ENCODE peak calls at places on chromosomes 3 and 15, in six cellular contexts. K, N, A, C, Z and H are unnamed samples.

GRCh38 chr15:92606126-92606835 is 49.3 kb downstream of the FAM174B start:
- DNase-seq in K (no peak), N (no peak), A (no peak), C (no peak), Z (no peak), H (no peak)

GRCh38 chr3:38109580-38110313 is 27.2 kb downstream of the ACAA1 start:
- DNase-seq in K (no peak), N (no peak), A (no peak), C (no peak), Z (no peak), H (no peak)

GRCh38 chr3:65572175-65572777 is 466.4 kb downstream of the MAGI1 start:
- DNase-seq in K (no peak), N (no peak), A (no peak), C (no peak), Z (no peak), H (no peak)

GRCh38 chr15:58517682-58518525 is 86.1 kb downstream of the LIPC start:
- DNase-seq in K (peak), N (no peak), A (no peak), C (no peak), Z (no peak), H (no peak)

GRCh38 chr15:61051570-61052031 is 177.5 kb downstream of the RORA start:
- DNase-seq in K (no peak), N (peak), A (no peak), C (peak), Z (peak), H (peak)

GRCh38 chr3:70832035-70832795 is 519.8 kb upstream of the MDFIC2 start:
- DNase-seq in K (no peak), N (peak), A (no peak), C (peak), Z (peak), H (peak)

GRCh38 chr3:46849686-46850467 is 13.4 kb downstream of the MYL3 start:
- DNase-seq in K (no peak), N (no peak), A (no peak), C (no peak), Z (no peak), H (no peak)

GRCh38 chr15:56969265-56969895 is 50.9 kb downstream of the TCF12 start:
- DNase-seq in K (no peak), N (no peak), A (no peak), C (no peak), Z (no peak), H (no peak)

GRCh38 chr3:46538803-46539442 is 27.2 kb downstream of the LRRC2 start:
- DNase-seq in K (peak), N (peak), A (no peak), C (peak), Z (peak), H (peak)

GRCh38 chr3:46368569-46368968 is 2.2 kb upstream of the CCR5 start:
- DNase-seq in K (peak), N (no peak), A (no peak), C (peak), Z (no peak), H (peak)

GRCh38 chr3:178676942-178677606 is 140.8 kb downstream of the KCNMB2 start:
- DNase-seq in K (no peak), N (no peak), A (no peak), C (no peak), Z (no peak), H (no peak)

GRCh38 chr3:54123538-54124196 is 1.3 kb downstream of the CACNA2D3 start:
- DNase-seq in K (no peak), N (no peak), A (no peak), C (peak), Z (no peak), H (no peak)

GRCh38 chr3:53043738-53044137 is 2.1 kb downstream of the SFMBT1 start:
- DNase-seq in K (no peak), N (no peak), A (no peak), C (no peak), Z (no peak), H (no peak)

GRCh38 chr3:32934150-32934742 is 17.2 kb upstream of the CCR4 start:
- DNase-seq in K (no peak), N (no peak), A (peak), C (peak), Z (no peak), H (peak)

GRCh38 chr3:188431040-188431439 is 277.1 kb downstream of the LPP start:
- DNase-seq in K (no peak), N (no peak), A (no peak), C (peak), Z (no peak), H (no peak)

GRCh38 chr15:40582726-40583246 is 11.3 kb upstream of the KNL1 start:
- DNase-seq in K (peak), N (peak), A (peak), C (peak), Z (no peak), H (peak)

GRCh38 chr3:90241481-90241880 is 1134.1 kb downstream of the EPHA3 start:
- DNase-seq in K (no peak), N (no peak), A (no peak), C (peak), Z (no peak), H (peak)

GRCh38 chr15:98948941-98949340 is 58.7 kb downstream of the PGPEP1L start:
- DNase-seq in K (no peak), N (no peak), A (no peak), C (no peak), Z (no peak), H (no peak)

GRCh38 chr3:127822166-127822835 is at the start of gene MGLL:
- DNase-seq in K (no peak), N (peak), A (no peak), C (peak), Z (no peak), H (peak)

GRCh38 chr3:45947361-45947760 is 4.1 kb downstream of the CXCR6 start:
- DNase-seq in K (no peak), N (no peak), A (no peak), C (no peak), Z (no peak), H (peak)

GRCh38 chr3:184039414-184039813 is 7.9 kb downstream of the HTR3D start:
- DNase-seq in K (no peak), N (no peak), A (no peak), C (no peak), Z (no peak), H (peak)

DNA sequence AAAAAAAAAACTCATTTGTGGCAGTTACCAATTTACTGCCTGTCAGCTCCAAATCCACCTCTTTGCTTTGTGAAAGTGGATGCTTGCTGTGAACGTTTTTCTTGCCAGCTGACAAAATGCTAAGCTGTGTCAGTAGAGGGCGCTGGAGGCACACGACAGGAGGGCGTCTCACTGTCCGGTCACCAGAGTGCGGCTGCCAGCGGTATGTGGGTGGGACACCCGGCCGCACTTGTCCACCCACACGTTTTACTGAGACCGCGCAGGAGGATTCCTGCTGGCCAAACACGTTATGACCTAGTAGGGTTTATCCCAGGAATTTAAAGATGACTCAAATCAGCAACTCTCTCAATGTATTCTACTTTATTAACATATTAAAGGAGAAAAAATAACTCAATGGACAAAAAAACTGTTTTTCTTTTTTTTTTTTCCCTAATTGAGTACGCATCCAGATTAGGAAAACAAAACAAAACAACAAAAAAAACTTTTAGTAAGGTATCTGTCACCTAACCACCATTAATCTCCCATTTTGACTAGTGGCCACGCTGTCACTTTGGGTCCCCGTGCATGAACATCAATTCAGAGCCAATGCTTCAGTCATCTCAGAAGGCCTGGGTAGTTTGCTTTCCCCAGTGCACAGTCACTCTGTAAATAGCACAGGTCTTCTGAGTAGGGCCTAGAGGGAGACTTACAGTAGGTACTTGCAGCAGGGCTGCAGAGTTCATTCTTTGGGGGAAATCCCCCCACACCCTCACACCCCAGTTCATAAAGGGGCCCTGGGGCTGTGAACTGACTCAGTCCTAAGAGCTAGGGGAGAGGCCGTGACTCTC is 43.8 kb upstream of the RPL35A start:
- DNase-seq in K (peak), N (peak), A (peak), C (peak), Z (peak), H (peak)
- H3K4me3 ChIP-seq in K (no peak), N (no peak), A (no peak), C (no peak), Z (no peak), H (no peak)

GRCh38 chr15:69160976-69161877 is 792 bp downstream of the GLCE start:
- DNase-seq in K (no peak), N (peak), A (peak), C (peak), Z (peak), H (peak)
- TF ChIP-seq CTCF in K (no peak), N (peak), A (peak), C (peak), Z (peak), H (peak)

GRCh38 chr3:18346097-18346496 is 79.0 kb downstream of the SATB1 start:
- DNase-seq in K (no peak), N (no peak), A (no peak), C (no peak), Z (no peak), H (no peak)

GRCh38 chr3:18344306-18345014 is 80.7 kb downstream of the SATB1 start:
- DNase-seq in K (no peak), N (no peak), A (no peak), C (no peak), Z (no peak), H (no peak)

GRCh38 chr3:18345015-18345367 is 80.1 kb downstream of the SATB1 start:
- DNase-seq in K (no peak), N (no peak), A (no peak), C (no peak), Z (no peak), H (no peak)

GRCh38 chr3:18338827-18339226 is 86.3 kb downstream of the SATB1 start:
- DNase-seq in K (no peak), N (no peak), A (no peak), C (peak), Z (no peak), H (no peak)

DNA sequence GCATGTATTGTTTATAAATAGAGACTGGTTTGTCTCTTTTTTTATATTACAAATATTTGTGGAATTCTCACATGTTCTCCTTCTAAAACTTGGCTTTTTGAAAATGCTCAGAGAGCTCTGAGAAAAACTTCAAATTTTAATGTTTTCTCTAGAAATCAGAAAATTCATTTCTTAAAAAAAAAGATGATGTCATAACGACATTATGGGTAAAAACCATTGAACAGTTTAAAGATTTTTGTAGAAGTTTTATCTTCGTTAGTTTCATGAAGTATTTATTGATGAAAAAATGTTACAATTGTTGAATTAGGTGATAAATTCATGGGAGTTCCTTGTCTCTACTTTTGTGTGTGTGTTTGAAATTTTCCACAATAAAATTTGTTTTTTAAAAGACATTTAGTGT is 81.3 kb downstream of the SATB1 start:
- DNase-seq in K (no peak), N (no peak), A (no peak), C (no peak), Z (no peak), H (no peak)
- H3K4me3 ChIP-seq in K (no peak), N (no peak), A (no peak), C (no peak), Z (no peak), H (no peak)

GRCh38 chr15:51828621-51829359 is 663 bp upstream of the TMOD3 start:
- DNase-seq in K (no peak), N (no peak), A (no peak), C (no peak), Z (no peak), H (no peak)
- TF ChIP-seq CTCF in K (no peak), N (no peak), A (no peak), C (no peak), Z (no peak), H (no peak)

GRCh38 chr3:16896820-16897219 is 12.1 kb downstream of the PLCL2 start:
- DNase-seq in K (no peak), N (no peak), A (no peak), C (no peak), Z (no peak), H (no peak)

GRCh38 chr3:16897254-16897926 is 12.6 kb downstream of the PLCL2 start:
- DNase-seq in K (no peak), N (no peak), A (no peak), C (peak), Z (peak), H (peak)

GRCh38 chr3:16898595-16899395 is 14.0 kb downstream of the PLCL2 start:
- DNase-seq in K (no peak), N (no peak), A (no peak), C (no peak), Z (no peak), H (no peak)

GRCh38 chr3:16900779-16901440 is 16.2 kb downstream of the PLCL2 start:
- DNase-seq in K (no peak), N (no peak), A (no peak), C (no peak), Z (no peak), H (no peak)

DNA sequence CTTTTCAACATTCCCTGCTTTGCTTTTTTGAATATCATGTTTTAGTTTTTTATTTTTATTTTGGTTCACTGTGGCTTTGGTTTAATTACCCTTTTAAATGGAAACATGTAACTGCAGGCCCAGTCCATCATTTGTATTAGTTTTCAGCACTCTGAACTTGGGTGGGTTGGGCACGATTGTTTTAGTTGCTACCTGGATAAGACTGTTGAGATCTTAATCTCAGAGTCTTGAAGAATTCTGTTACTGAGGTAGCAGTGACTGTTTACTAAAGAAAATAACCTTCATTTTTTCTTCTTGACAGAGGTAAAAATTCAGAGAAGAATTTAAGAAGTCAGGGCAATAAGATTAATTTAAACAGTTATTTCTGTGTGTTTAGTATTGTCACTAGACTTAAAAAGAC is 15.2 kb downstream of the PLCL2 start:
- DNase-seq in K (no peak), N (no peak), A (no peak), C (no peak), Z (no peak), H (no peak)
- H3K4me3 ChIP-seq in K (no peak), N (no peak), A (no peak), C (no peak), Z (no peak), H (no peak)